ENCODE peak calls at places on chromosome 21, in six cellular contexts. One of them, this sample, is unnamed.
A peak's percentile ranks its signal among the peaks of the same experiment; 100 is the strongest.

GRCh38 chr21:44568667-44569556 is 4.6 kb upstream of the KRTAP10-4 start:
- DNase-seq in endothelial cell: no peak
- DNase-seq in HFF-Myc: no peak
- DNase-seq in NCI-H1105 treated with DMSO at 0.1 percent for 48 hours: no peak
- DNase-seq in WTC11: no peak
- DNase-seq in caudate nucleus: no peak
- DNase-seq in this sample: no peak

GRCh38 chr21:38861989-38862683 is 56.4 kb downstream of the ETS2 start:
- DNase-seq in endothelial cell: no peak
- DNase-seq in HFF-Myc: peak; percentile 42
- DNase-seq in NCI-H1105 treated with DMSO at 0.1 percent for 48 hours: no peak
- DNase-seq in WTC11: no peak
- DNase-seq in caudate nucleus: no peak
- DNase-seq in this sample: no peak

GRCh38 chr21:33993286-33994231 is 78.0 kb upstream of the ATP5PO start:
- DNase-seq in endothelial cell: peak; percentile 41
- DNase-seq in HFF-Myc: no peak
- DNase-seq in NCI-H1105 treated with DMSO at 0.1 percent for 48 hours: no peak
- DNase-seq in WTC11: no peak
- DNase-seq in caudate nucleus: no peak
- DNase-seq in this sample: peak; percentile 6

GRCh38 chr21:37153193-37153934 is 80.3 kb downstream of the TTC3 start:
- DNase-seq in endothelial cell: no peak
- DNase-seq in HFF-Myc: peak; percentile 36
- DNase-seq in NCI-H1105 treated with DMSO at 0.1 percent for 48 hours: no peak
- DNase-seq in WTC11: no peak
- DNase-seq in caudate nucleus: no peak
- DNase-seq in this sample: no peak

GRCh38 chr21:15514073-15514946 is 215.5 kb upstream of the USP25 start:
- DNase-seq in endothelial cell: no peak
- DNase-seq in HFF-Myc: no peak
- DNase-seq in NCI-H1105 treated with DMSO at 0.1 percent for 48 hours: no peak
- DNase-seq in WTC11: no peak
- DNase-seq in caudate nucleus: no peak
- DNase-seq in this sample: no peak

GRCh38 chr21:41733951-41734689 is 32.7 kb downstream of the RIPK4 start:
- DNase-seq in endothelial cell: no peak
- DNase-seq in HFF-Myc: no peak
- DNase-seq in NCI-H1105 treated with DMSO at 0.1 percent for 48 hours: no peak
- DNase-seq in WTC11: no peak
- DNase-seq in caudate nucleus: no peak
- DNase-seq in this sample: no peak

GRCh38 chr21:41613421-41613998 is 105.6 kb upstream of the TMPRSS2 start:
- DNase-seq in endothelial cell: no peak
- DNase-seq in HFF-Myc: no peak
- DNase-seq in NCI-H1105 treated with DMSO at 0.1 percent for 48 hours: no peak
- DNase-seq in WTC11: no peak
- DNase-seq in caudate nucleus: no peak
- DNase-seq in this sample: no peak

GRCh38 chr21:28089599-28090421 is 902.9 kb downstream of the LTN1 start:
- DNase-seq in endothelial cell: no peak
- DNase-seq in HFF-Myc: no peak
- DNase-seq in NCI-H1105 treated with DMSO at 0.1 percent for 48 hours: no peak
- DNase-seq in WTC11: no peak
- DNase-seq in caudate nucleus: no peak
- DNase-seq in this sample: no peak

GRCh38 chr21:42554251-42554937 is 40.7 kb downstream of the SLC37A1 start:
- DNase-seq in endothelial cell: no peak
- DNase-seq in HFF-Myc: no peak
- DNase-seq in NCI-H1105 treated with DMSO at 0.1 percent for 48 hours: no peak
- DNase-seq in WTC11: peak; percentile 32
- DNase-seq in caudate nucleus: no peak
- DNase-seq in this sample: no peak

GRCh38 chr21:36035381-36035791 is 24.9 kb downstream of the SETD4 start:
- DNase-seq in endothelial cell: no peak
- DNase-seq in HFF-Myc: no peak
- DNase-seq in NCI-H1105 treated with DMSO at 0.1 percent for 48 hours: peak; percentile 38
- DNase-seq in WTC11: peak; percentile 29
- DNase-seq in caudate nucleus: no peak
- DNase-seq in this sample: no peak

GRCh38 chr21:30463713-30464112 is 16.5 kb downstream of the KRTAP19-1 start:
- DNase-seq in endothelial cell: no peak
- DNase-seq in HFF-Myc: no peak
- DNase-seq in NCI-H1105 treated with DMSO at 0.1 percent for 48 hours: peak; percentile 1
- DNase-seq in WTC11: no peak
- DNase-seq in caudate nucleus: no peak
- DNase-seq in this sample: no peak

GRCh38 chr21:41707231-41707988 is 59.4 kb downstream of the RIPK4 start:
- DNase-seq in endothelial cell: no peak
- DNase-seq in HFF-Myc: no peak
- DNase-seq in NCI-H1105 treated with DMSO at 0.1 percent for 48 hours: no peak
- DNase-seq in WTC11: no peak
- DNase-seq in caudate nucleus: no peak
- DNase-seq in this sample: no peak

GRCh38 chr21:44375281-44375651 is 21.8 kb downstream of the TRPM2 start:
- DNase-seq in endothelial cell: no peak
- DNase-seq in HFF-Myc: no peak
- DNase-seq in NCI-H1105 treated with DMSO at 0.1 percent for 48 hours: no peak
- DNase-seq in WTC11: no peak
- DNase-seq in caudate nucleus: no peak
- DNase-seq in this sample: no peak

GRCh38 chr21:17613242-17613676 is 558 bp upstream of the BTG3 start:
- DNase-seq in endothelial cell: no peak
- DNase-seq in HFF-Myc: no peak
- DNase-seq in NCI-H1105 treated with DMSO at 0.1 percent for 48 hours: no peak
- DNase-seq in WTC11: no peak
- DNase-seq in caudate nucleus: peak; percentile 25
- DNase-seq in this sample: peak; percentile 12

GRCh38 chr21:39020751-39021474 is 162.3 kb downstream of the PSMG1 start:
- DNase-seq in endothelial cell: peak; percentile 52
- DNase-seq in HFF-Myc: no peak
- DNase-seq in NCI-H1105 treated with DMSO at 0.1 percent for 48 hours: no peak
- DNase-seq in WTC11: no peak
- DNase-seq in caudate nucleus: no peak
- DNase-seq in this sample: no peak

GRCh38 chr21:29376556-29376955 is 77.8 kb downstream of the BACH1 start:
- DNase-seq in endothelial cell: peak; percentile 17
- DNase-seq in HFF-Myc: peak; percentile 6
- DNase-seq in NCI-H1105 treated with DMSO at 0.1 percent for 48 hours: no peak
- DNase-seq in WTC11: peak; percentile 68
- DNase-seq in caudate nucleus: no peak
- DNase-seq in this sample: no peak

GRCh38 chr21:35953570-35953969 is 106.8 kb downstream of the SETD4 start:
- DNase-seq in endothelial cell: no peak
- DNase-seq in HFF-Myc: no peak
- DNase-seq in NCI-H1105 treated with DMSO at 0.1 percent for 48 hours: no peak
- DNase-seq in WTC11: no peak
- DNase-seq in caudate nucleus: no peak
- DNase-seq in this sample: no peak

GRCh38 chr21:39196310-39196709 is 13.1 kb upstream of the PSMG1 start:
- DNase-seq in endothelial cell: no peak
- DNase-seq in HFF-Myc: no peak
- DNase-seq in NCI-H1105 treated with DMSO at 0.1 percent for 48 hours: no peak
- DNase-seq in WTC11: no peak
- DNase-seq in caudate nucleus: no peak
- DNase-seq in this sample: no peak

GRCh38 chr21:43921602-43921978 is 56.6 kb downstream of the AGPAT3 start:
- DNase-seq in endothelial cell: no peak
- DNase-seq in HFF-Myc: no peak
- DNase-seq in NCI-H1105 treated with DMSO at 0.1 percent for 48 hours: no peak
- DNase-seq in WTC11: no peak
- DNase-seq in caudate nucleus: no peak
- DNase-seq in this sample: no peak

GRCh38 chr21:35988396-35989140 is 71.8 kb downstream of the SETD4 start:
- DNase-seq in endothelial cell: no peak
- DNase-seq in HFF-Myc: no peak
- DNase-seq in NCI-H1105 treated with DMSO at 0.1 percent for 48 hours: peak; percentile 18
- DNase-seq in WTC11: no peak
- DNase-seq in caudate nucleus: no peak
- DNase-seq in this sample: no peak

GRCh38 chr21:30994917-30995316 is 43.4 kb downstream of the KRTAP19-8 start:
- DNase-seq in endothelial cell: no peak
- DNase-seq in HFF-Myc: no peak
- DNase-seq in NCI-H1105 treated with DMSO at 0.1 percent for 48 hours: no peak
- DNase-seq in WTC11: no peak
- DNase-seq in caudate nucleus: no peak
- DNase-seq in this sample: no peak

GRCh38 chr21:44255519-44255981 is 6.1 kb downstream of the DNMT3L start:
- DNase-seq in endothelial cell: no peak
- DNase-seq in HFF-Myc: no peak
- DNase-seq in NCI-H1105 treated with DMSO at 0.1 percent for 48 hours: no peak
- DNase-seq in WTC11: peak; percentile 8
- DNase-seq in caudate nucleus: no peak
- DNase-seq in this sample: no peak

GRCh38 chr21:17577701-17578100 is 35.0 kb downstream of the BTG3 start:
- DNase-seq in endothelial cell: no peak
- DNase-seq in HFF-Myc: no peak
- DNase-seq in NCI-H1105 treated with DMSO at 0.1 percent for 48 hours: no peak
- DNase-seq in WTC11: no peak
- DNase-seq in caudate nucleus: no peak
- DNase-seq in this sample: no peak

GRCh38 chr21:46168659-46169386 is 13.4 kb upstream of the FTCD start:
- DNase-seq in endothelial cell: no peak
- DNase-seq in HFF-Myc: no peak
- DNase-seq in NCI-H1105 treated with DMSO at 0.1 percent for 48 hours: no peak
- DNase-seq in WTC11: no peak
- DNase-seq in caudate nucleus: no peak
- DNase-seq in this sample: no peak

GRCh38 chr21:33360281-33360680 is 35.5 kb downstream of the IFNAR1 start:
- DNase-seq in endothelial cell: no peak
- DNase-seq in HFF-Myc: peak; percentile 48
- DNase-seq in NCI-H1105 treated with DMSO at 0.1 percent for 48 hours: no peak
- DNase-seq in WTC11: no peak
- DNase-seq in caudate nucleus: no peak
- DNase-seq in this sample: no peak

GRCh38 chr21:25639167-25639921 is at the start of gene JAM2:
- DNase-seq in endothelial cell: peak; percentile 41
- DNase-seq in HFF-Myc: no peak
- DNase-seq in NCI-H1105 treated with DMSO at 0.1 percent for 48 hours: peak; percentile 50
- DNase-seq in WTC11: peak; percentile 65
- DNase-seq in caudate nucleus: peak; percentile 26
- DNase-seq in this sample: peak; percentile 33

GRCh38 chr21:39860600-39860999 is 6.6 kb upstream of the PCP4 start:
- DNase-seq in endothelial cell: no peak
- DNase-seq in HFF-Myc: no peak
- DNase-seq in NCI-H1105 treated with DMSO at 0.1 percent for 48 hours: no peak
- DNase-seq in WTC11: no peak
- DNase-seq in caudate nucleus: no peak
- DNase-seq in this sample: no peak

GRCh38 chr21:41926068-41926806 is 27.6 kb downstream of the C2CD2 start:
- DNase-seq in endothelial cell: no peak
- DNase-seq in HFF-Myc: no peak
- DNase-seq in NCI-H1105 treated with DMSO at 0.1 percent for 48 hours: no peak
- DNase-seq in WTC11: peak; percentile 30
- DNase-seq in caudate nucleus: no peak
- DNase-seq in this sample: no peak

GRCh38 chr21:32918467-32919140 is 107.1 kb upstream of the OLIG2 start:
- DNase-seq in endothelial cell: no peak
- DNase-seq in HFF-Myc: no peak
- DNase-seq in NCI-H1105 treated with DMSO at 0.1 percent for 48 hours: no peak
- DNase-seq in WTC11: no peak
- DNase-seq in caudate nucleus: no peak
- DNase-seq in this sample: no peak

GRCh38 chr21:46160563-46161179 is 5.3 kb upstream of the FTCD start:
- DNase-seq in endothelial cell: no peak
- DNase-seq in HFF-Myc: no peak
- DNase-seq in NCI-H1105 treated with DMSO at 0.1 percent for 48 hours: no peak
- DNase-seq in WTC11: no peak
- DNase-seq in caudate nucleus: no peak
- DNase-seq in this sample: no peak

GRCh38 chr21:46190491-46191131 is 6.4 kb upstream of the SPATC1L start:
- DNase-seq in endothelial cell: no peak
- DNase-seq in HFF-Myc: no peak
- DNase-seq in NCI-H1105 treated with DMSO at 0.1 percent for 48 hours: no peak
- DNase-seq in WTC11: no peak
- DNase-seq in caudate nucleus: no peak
- DNase-seq in this sample: no peak

GRCh38 chr21:44445413-44445812 is 9.9 kb upstream of the LRRC3 start:
- DNase-seq in endothelial cell: no peak
- DNase-seq in HFF-Myc: no peak
- DNase-seq in NCI-H1105 treated with DMSO at 0.1 percent for 48 hours: no peak
- DNase-seq in WTC11: no peak
- DNase-seq in caudate nucleus: no peak
- DNase-seq in this sample: no peak

GRCh38 chr21:16742116-16742515 is 770.7 kb upstream of the CXADR start:
- DNase-seq in endothelial cell: no peak
- DNase-seq in HFF-Myc: no peak
- DNase-seq in NCI-H1105 treated with DMSO at 0.1 percent for 48 hours: peak; percentile 10
- DNase-seq in WTC11: no peak
- DNase-seq in caudate nucleus: no peak
- DNase-seq in this sample: peak; percentile 35

GRCh38 chr21:14306143-14306907 is 76.6 kb downstream of the HSPA13 start:
- DNase-seq in endothelial cell: no peak
- DNase-seq in HFF-Myc: no peak
- DNase-seq in NCI-H1105 treated with DMSO at 0.1 percent for 48 hours: peak; percentile 6
- DNase-seq in WTC11: no peak
- DNase-seq in caudate nucleus: no peak
- DNase-seq in this sample: no peak

GRCh38 chr21:36647279-36648093 is 51.4 kb upstream of the SIM2 start:
- DNase-seq in endothelial cell: peak; percentile 46
- DNase-seq in HFF-Myc: no peak
- DNase-seq in NCI-H1105 treated with DMSO at 0.1 percent for 48 hours: no peak
- DNase-seq in WTC11: peak; percentile 33
- DNase-seq in caudate nucleus: no peak
- DNase-seq in this sample: no peak

GRCh38 chr21:43779660-43780059 is 3.6 kb upstream of the CSTB start:
- DNase-seq in endothelial cell: no peak
- DNase-seq in HFF-Myc: no peak
- DNase-seq in NCI-H1105 treated with DMSO at 0.1 percent for 48 hours: no peak
- DNase-seq in WTC11: no peak
- DNase-seq in caudate nucleus: no peak
- DNase-seq in this sample: no peak

GRCh38 chr21:45299026-45299863 is 11.6 kb upstream of the POFUT2 start:
- DNase-seq in endothelial cell: no peak
- DNase-seq in HFF-Myc: no peak
- DNase-seq in NCI-H1105 treated with DMSO at 0.1 percent for 48 hours: no peak
- DNase-seq in WTC11: no peak
- DNase-seq in caudate nucleus: no peak
- DNase-seq in this sample: no peak

GRCh38 chr21:28537371-28538079 is 455.2 kb downstream of the LTN1 start:
- DNase-seq in endothelial cell: no peak
- DNase-seq in HFF-Myc: peak; percentile 99
- DNase-seq in NCI-H1105 treated with DMSO at 0.1 percent for 48 hours: no peak
- DNase-seq in WTC11: no peak
- DNase-seq in caudate nucleus: no peak
- DNase-seq in this sample: no peak